ENCODE peak calls at places on chromosome 22, in six cellular contexts. T is choroid plexus epithelial cell, K is nephron progenitor cell, L is GM06990, N is fibroblast of lung, Y is endodermal cell. R is an unnamed sample.

GRCh38 chr22:50525991-50526848 is 822 bp upstream of the SCO2 start:
- DNase-seq in T (peak), K (peak), L (peak), N (peak), Y (peak), R (peak)

GRCh38 chr22:26949193-26949592 is 291.8 kb downstream of the MIAT start:
- DNase-seq in T (peak), K (peak), L (no peak), N (peak), Y (peak), R (no peak)

GRCh38 chr22:25483931-25484330 is 80.5 kb upstream of the GRK3 start:
- DNase-seq in T (no peak), K (no peak), L (no peak), N (no peak), Y (no peak), R (no peak)

GRCh38 chr22:46812034-46812605 is 49.7 kb downstream of the TBC1D22A start:
- DNase-seq in T (no peak), K (no peak), L (no peak), N (no peak), Y (peak), R (no peak)

GRCh38 chr22:45129703-45130524 is 33.8 kb upstream of the NUP50 start:
- DNase-seq in T (no peak), K (no peak), L (no peak), N (no peak), Y (no peak), R (no peak)

GRCh38 chr22:48882636-48883200 is 945.0 kb downstream of the BRD1 start:
- DNase-seq in T (no peak), K (no peak), L (no peak), N (no peak), Y (peak), R (no peak)

GRCh38 chr22:24455751-24456426 is 28.5 kb downstream of the ADORA2A start:
- DNase-seq in T (no peak), K (no peak), L (no peak), N (no peak), Y (peak), R (no peak)

GRCh38 chr22:49600452-49600847 is 227.2 kb downstream of the BRD1 start:
- DNase-seq in T (no peak), K (no peak), L (no peak), N (no peak), Y (no peak), R (no peak)

GRCh38 chr22:38504731-38505594 is 1.1 kb downstream of the DDX17 start:
- DNase-seq in T (peak), K (peak), L (peak), N (peak), Y (peak), R (peak)

GRCh38 chr22:23494593-23495266 is 85.4 kb downstream of the IGLL1 start:
- DNase-seq in T (no peak), K (no peak), L (no peak), N (no peak), Y (no peak), R (no peak)

GRCh38 chr22:32880906-32881596 is 79.5 kb downstream of the TIMP3 start:
- DNase-seq in T (peak), K (peak), L (peak), N (peak), Y (peak), R (no peak)

GRCh38 chr22:38448945-38449745 is 5.9 kb downstream of the KCNJ4 start:
- DNase-seq in T (no peak), K (no peak), L (no peak), N (no peak), Y (no peak), R (no peak)

GRCh38 chr22:27825174-27825573 is 23.6 kb upstream of the MN1 start:
- DNase-seq in T (no peak), K (no peak), L (no peak), N (no peak), Y (peak), R (no peak)

GRCh38 chr22:43796567-43796966 is 15.5 kb downstream of the EFCAB6 start:
- DNase-seq in T (peak), K (no peak), L (no peak), N (peak), Y (peak), R (no peak)

GRCh38 chr22:37312549-37313183 is 30.4 kb downstream of the CYTH4 start:
- DNase-seq in T (no peak), K (no peak), L (no peak), N (no peak), Y (no peak), R (no peak)

GRCh38 chr22:33789690-33790253 is 130.5 kb downstream of the LARGE1 start:
- DNase-seq in T (no peak), K (no peak), L (no peak), N (no peak), Y (no peak), R (no peak)

R was measured in effector memory CD4-positive, alpha-beta T cell.